ENCODE peak calls at places on chromosomes 2 and 18, in eight cellular contexts. G is hypothalamus; D is activated CD4-positive, CD25-positive, alpha-beta regulatory T cell treated with anti-CD3 and anti-CD28 coated beads, Interleukin-2, amount 50 U/mL, for 16 hours; A is tibial artery; S is M059J; V is islet precursor cell; O is adipocyte; J is NCI-H524 treated with DMSO at 0.1 percent for 48 hours. E is an unnamed sample.

GRCh38 chr2:239271471-239272255 is 129.2 kb downstream of the HDAC4 start:
- DNase-seq in G (no peak), D (no peak), A (peak), S (no peak), V (peak), O (peak), J (no peak), E (no peak)

GRCh38 chr2:120233292-120233691 is 10.1 kb upstream of the TMEM185B start:
- DNase-seq in G (no peak), D (no peak), A (no peak), S (no peak), V (no peak), O (no peak), J (no peak), E (no peak)

GRCh38 chr2:489838-490237 is 187.4 kb downstream of the TMEM18 start:
- DNase-seq in G (no peak), D (no peak), A (no peak), S (no peak), V (no peak), O (no peak), J (no peak), E (no peak)

GRCh38 chr18:36349552-36349951 is 52.0 kb downstream of the FHOD3 start:
- DNase-seq in G (no peak), D (no peak), A (no peak), S (peak), V (no peak), O (no peak), J (no peak), E (no peak)

GRCh38 chr2:238091426-238092060 is 8.6 kb upstream of the ESPNL start:
- DNase-seq in G (no peak), D (no peak), A (no peak), S (no peak), V (no peak), O (no peak), J (no peak), E (no peak)

GRCh38 chr2:179981085-179981484 is 26.0 kb downstream of the CWC22 start:
- DNase-seq in G (no peak), D (no peak), A (no peak), S (peak), V (no peak), O (peak), J (no peak), E (no peak)

GRCh38 chr18:78192044-78192443 is 787.6 kb upstream of the SALL3 start:
- DNase-seq in G (no peak), D (no peak), A (no peak), S (no peak), V (peak), O (no peak), J (no peak), E (no peak)

GRCh38 chr2:23312996-23313606 is 71.9 kb upstream of the KLHL29 start:
- DNase-seq in G (no peak), D (no peak), A (no peak), S (no peak), V (peak), O (no peak), J (no peak), E (no peak)

GRCh38 chr18:27181726-27182125 is 3.4 kb downstream of the CHST9 start:
- DNase-seq in G (no peak), D (no peak), A (no peak), S (no peak), V (no peak), O (no peak), J (no peak), E (no peak)

GRCh38 chr2:9074930-9075329 is 71.4 kb upstream of the MBOAT2 start:
- DNase-seq in G (no peak), D (no peak), A (no peak), S (peak), V (no peak), O (no peak), J (no peak), E (no peak)